ENCODE peak calls at places on chromosomes 5 and 9, in eight cellular contexts. U, W, R, B, P, T, S and Z are unnamed samples.

GRCh38 chr9:123863164-123863855 is 66.6 kb downstream of the DENND1A start:
- DNase-seq in U (no peak), W (no peak), R (peak; percentile 65), B (no peak), P (no peak), T (no peak), S (no peak), Z (no peak)

GRCh38 chr5:127417534-127417933 is 99.9 kb upstream of the PRRC1 start:
- DNase-seq in U (no peak), W (no peak), R (no peak), B (no peak), P (no peak), T (no peak), S (no peak), Z (no peak)

GRCh38 chr5:89268460-89268859 is 385.5 kb upstream of the MEF2C start:
- DNase-seq in U (no peak), W (no peak), R (no peak), B (no peak), P (no peak), T (no peak), S (no peak), Z (no peak)

GRCh38 chr9:128254855-128255759 is 20.7 kb downstream of the GOLGA2 start:
- DNase-seq in U (peak; percentile 71), W (peak; percentile 36), R (peak; percentile 56), B (peak; percentile 71), P (no peak), T (peak; percentile 24), S (peak; percentile 93), Z (peak; percentile 30)

GRCh38 chr9:134773842-134774241 is 106.8 kb upstream of the FCN2 start:
- DNase-seq in U (no peak), W (no peak), R (no peak), B (no peak), P (no peak), T (no peak), S (no peak), Z (no peak)

GRCh38 chr5:61409568-61409967 is 77.5 kb downstream of the ZSWIM6 start:
- DNase-seq in U (no peak), W (peak; percentile 98), R (peak; percentile 98), B (no peak), P (peak; percentile 75), T (peak; percentile 85), S (peak; percentile 19), Z (peak; percentile 95)

GRCh38 chr9:38309324-38310195 is 82.9 kb upstream of the ALDH1B1 start:
- DNase-seq in U (no peak), W (peak; percentile 78), R (no peak), B (no peak), P (no peak), T (no peak), S (peak; percentile 67), Z (peak; percentile 16)

GRCh38 chr5:42876375-42876844 is 64.7 kb upstream of the SELENOP start:
- DNase-seq in U (no peak), W (no peak), R (peak; percentile 31), B (no peak), P (no peak), T (no peak), S (no peak), Z (no peak)

GRCh38 chr9:89916001-89916635 is 311.3 kb downstream of the GADD45G start:
- DNase-seq in U (no peak), W (peak; percentile 57), R (no peak), B (no peak), P (no peak), T (no peak), S (no peak), Z (no peak)

GRCh38 chr9:123725389-123725788 is 204.5 kb downstream of the DENND1A start:
- DNase-seq in U (no peak), W (peak; percentile 32), R (peak; percentile 16), B (no peak), P (peak; percentile 16), T (no peak), S (peak; percentile 53), Z (peak; percentile 8)

GRCh38 chr5:137039939-137040515 is 459.1 kb downstream of the SPOCK1 start:
- DNase-seq in U (no peak), W (no peak), R (no peak), B (no peak), P (no peak), T (no peak), S (no peak), Z (no peak)

GRCh38 chr9:129802833-129803678 is at the start of gene TOR1B:
- DNase-seq in U (peak; percentile 94), W (peak; percentile 89), R (peak; percentile 95), B (peak; percentile 95), P (peak; percentile 77), T (peak; percentile 87), S (peak; percentile 96), Z (peak; percentile 76)

GRCh38 chr5:56508249-56508648 is 275.1 kb upstream of the ANKRD55 start:
- DNase-seq in U (no peak), W (no peak), R (no peak), B (no peak), P (no peak), T (no peak), S (no peak), Z (no peak)

GRCh38 chr5:78497573-78498533 is 137.4 kb downstream of the SCAMP1 start:
- DNase-seq in U (peak; percentile 45), W (peak; percentile 62), R (no peak), B (no peak), P (no peak), T (no peak), S (no peak), Z (no peak)

GRCh38 chr9:79692857-79693571 is 121.2 kb downstream of the TLE4 start:
- DNase-seq in U (no peak), W (peak; percentile 58), R (no peak), B (no peak), P (no peak), T (peak; percentile 43), S (no peak), Z (no peak)

GRCh38 chr5:72141440-72142271 is 34.4 kb downstream of the MAP1B start:
- DNase-seq in U (no peak), W (peak; percentile 94), R (peak; percentile 84), B (no peak), P (peak; percentile 90), T (peak; percentile 87), S (no peak), Z (peak; percentile 97)

GRCh38 chr5:55645304-55645703 is 66.8 kb downstream of the SLC38A9 start:
- DNase-seq in U (no peak), W (peak; percentile 50), R (peak; percentile 89), B (no peak), P (peak; percentile 52), T (no peak), S (no peak), Z (peak; percentile 53)

GRCh38 chr5:158878227-158878626 is 221.5 kb downstream of the EBF1 start:
- DNase-seq in U (no peak), W (no peak), R (no peak), B (no peak), P (no peak), T (no peak), S (no peak), Z (no peak)

GRCh38 chr5:54311178-54311811 is 922 bp upstream of the ARL15 start:
- DNase-seq in U (no peak), W (peak; percentile 40), R (peak; percentile 50), B (no peak), P (no peak), T (peak; percentile 7), S (peak; percentile 13), Z (peak; percentile 10)

GRCh38 chr5:105587963-105588662 is 2025.5 kb upstream of the NUDT12 start:
- DNase-seq in U (no peak), W (no peak), R (no peak), B (no peak), P (no peak), T (no peak), S (no peak), Z (no peak)

GRCh38 chr5:98588225-98588624 is 185.2 kb upstream of the RGMB start:
- DNase-seq in U (no peak), W (peak; percentile 23), R (no peak), B (no peak), P (peak; percentile 50), T (no peak), S (no peak), Z (no peak)

GRCh38 chr9:72872718-72873117 is 80.1 kb downstream of the ALDH1A1 start:
- DNase-seq in U (no peak), W (no peak), R (no peak), B (no peak), P (no peak), T (no peak), S (no peak), Z (no peak)

GRCh38 chr9:72874344-72874743 is 78.5 kb downstream of the ALDH1A1 start:
- DNase-seq in U (no peak), W (no peak), R (no peak), B (no peak), P (no peak), T (no peak), S (no peak), Z (no peak)

GRCh38 chr9:72875221-72875620 is 77.6 kb downstream of the ALDH1A1 start:
- DNase-seq in U (no peak), W (no peak), R (no peak), B (no peak), P (no peak), T (no peak), S (no peak), Z (no peak)

GRCh38 chr9:72873456-72873855 is 79.4 kb downstream of the ALDH1A1 start:
- DNase-seq in U (no peak), W (no peak), R (no peak), B (no peak), P (no peak), T (no peak), S (no peak), Z (no peak)

GRCh38 chr9:72871685-72872084 is 81.2 kb downstream of the ALDH1A1 start:
- DNase-seq in U (no peak), W (no peak), R (peak; percentile 43), B (no peak), P (no peak), T (no peak), S (no peak), Z (peak; percentile 12)
- TF ChIP-seq CTCF in U (no peak), W (peak; percentile 31), R (peak; percentile 40), B (peak; percentile 60), P (peak; percentile 36), T (peak; percentile 32), S (peak; percentile 69), Z (peak; percentile 89)

GRCh38 chr9:74309654-74310053 is 187.5 kb upstream of the RORB start:
- DNase-seq in U (no peak), W (no peak), R (no peak), B (no peak), P (no peak), T (no peak), S (no peak), Z (no peak)
- TF ChIP-seq CTCF in U (no peak), W (no peak), R (no peak), B (no peak), P (no peak), T (no peak), S (no peak), Z (no peak)

GRCh38 chr9:1005043-1005667 is 28.7 kb downstream of the DMRT3 start:
- DNase-seq in U (peak; percentile 54), W (peak; percentile 42), R (peak; percentile 38), B (no peak), P (peak; percentile 11), T (peak; percentile 57), S (peak; percentile 24), Z (peak; percentile 69)
- TF ChIP-seq CTCF in U (peak; percentile 55), W (peak; percentile 48), R (peak; percentile 61), B (peak; percentile 39), P (peak; percentile 63), T (peak; percentile 56), S (peak; percentile 61), Z (peak; percentile 82)

DNA sequence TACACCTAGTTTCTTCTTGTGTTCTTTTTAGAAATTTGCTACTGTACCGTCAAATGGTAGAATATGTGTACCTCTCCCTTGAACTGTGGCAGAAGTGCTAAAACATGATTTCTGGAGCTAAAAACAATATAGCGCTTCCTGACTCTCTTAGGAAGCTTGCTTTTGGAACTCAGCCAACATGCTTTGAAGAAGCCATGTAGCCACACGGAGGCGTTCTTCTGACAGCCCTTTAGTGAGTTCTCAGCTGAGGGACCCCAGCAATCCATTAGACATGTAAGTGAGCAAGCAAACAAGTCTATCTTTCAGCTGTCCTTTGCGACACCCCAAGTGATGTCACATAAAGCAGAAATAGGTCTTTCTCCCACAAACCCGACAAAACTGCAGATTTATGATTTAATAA is 917.0 kb downstream of the CDH9 start:
- DNase-seq in U (no peak), W (no peak), R (no peak), B (no peak), P (no peak), T (no peak), S (no peak), Z (no peak)
- TF ChIP-seq CTCF in U (no peak), W (no peak), R (no peak), B (no peak), P (no peak), T (no peak), S (peak; percentile 28), Z (no peak)